ENCODE peak calls at places on chromosomes 4 and X, in five cellular contexts. T is CD8-positive, alpha-beta T cell; M is psoas muscle; Y is GM23338; F is GM20000. B is an unnamed sample.
A peak's percentile ranks its signal among the peaks of the same experiment; 100 is the strongest.

GRCh38 chr4:150164956-150165355 is 86.7 kb downstream of the DCLK2 start:
- DNase-seq in M (no peak), Y (no peak), F (no peak), T (no peak), B (no peak)

GRCh38 chrX:119398587-119398973 is 556 bp upstream of the SLC25A43 start:
- DNase-seq in F (no peak), Y (no peak), T (no peak), M (no peak), B (peak; percentile 20)

GRCh38 chrX:46573896-46574336 is 351 bp downstream of the CHST7 start:
- DNase-seq in T (peak; percentile 80), Y (peak; percentile 77), M (peak; percentile 56), F (peak; percentile 68), B (peak; percentile 48)

GRCh38 chr4:7547368-7548040 is 112.8 kb upstream of the PSAPL1 start:
- DNase-seq in T (no peak), Y (no peak), M (no peak), F (no peak), B (no peak)

GRCh38 chr4:182875471-182875870 is 41.7 kb downstream of the DCTD start:
- DNase-seq in F (no peak), M (no peak), Y (no peak), T (no peak), B (no peak)

GRCh38 chr4:179200681-179201080 is 1758.4 kb upstream of the AGA start:
- DNase-seq in M (no peak), F (no peak), T (no peak), Y (no peak), B (no peak)

GRCh38 chr4:128394778-128395177 is 107.2 kb upstream of the PGRMC2 start:
- DNase-seq in T (no peak), F (no peak), Y (no peak), M (peak; percentile 79), B (no peak)

GRCh38 chr4:170651786-170652185 is 562.0 kb upstream of the AADAT start:
- DNase-seq in M (no peak), F (no peak), T (no peak), Y (no peak), B (no peak)

GRCh38 chrX:9947395-9947794 is 19.8 kb upstream of the CLDN34 start:
- DNase-seq in T (no peak), F (no peak), M (no peak), Y (no peak), B (no peak)

GRCh38 chrX:3939967-3940610 is 226.6 kb upstream of the PRKX start:
- DNase-seq in T (no peak), F (peak; percentile 6), M (no peak), Y (peak; percentile 51), B (peak; percentile 28)

GRCh38 chr4:85965529-85965928 is 394.3 kb downstream of the MAPK10 start:
- DNase-seq in F (no peak), T (no peak), Y (no peak), M (no peak), B (no peak)

GRCh38 chr4:85961887-85962286 is 398.0 kb downstream of the MAPK10 start:
- DNase-seq in Y (no peak), M (no peak), T (no peak), F (no peak), B (no peak)

GRCh38 chr4:85963231-85963630 is 396.6 kb downstream of the MAPK10 start:
- DNase-seq in F (no peak), Y (no peak), T (no peak), M (no peak), B (no peak)

GRCh38 chr4:85966308-85966882 is 393.5 kb downstream of the MAPK10 start:
- DNase-seq in F (no peak), M (no peak), Y (no peak), T (no peak), B (no peak)

DNA sequence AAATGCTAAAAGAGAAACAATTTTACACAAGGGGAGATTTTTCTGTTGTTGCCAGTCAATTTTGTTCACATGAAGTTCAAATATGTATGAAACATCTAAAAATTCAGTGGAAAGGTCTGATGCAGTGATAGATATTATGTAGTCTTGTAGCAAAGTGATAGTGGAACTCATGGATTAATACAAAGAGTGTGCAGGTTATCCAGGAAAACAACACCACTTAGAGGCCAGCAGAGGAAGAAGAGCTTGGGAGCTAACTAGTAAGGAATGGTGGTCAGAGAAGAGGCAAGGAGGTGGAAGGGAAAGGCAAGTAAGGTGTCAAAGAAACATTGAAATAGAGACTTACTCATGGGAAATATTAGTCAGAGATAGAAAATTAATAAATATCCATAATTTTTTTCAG is 395.6 kb downstream of the MAPK10 start:
- DNase-seq in Y (peak; percentile 29), M (no peak), T (no peak), F (no peak), B (no peak)
- TF ChIP-seq CTCF in Y (peak; percentile 68), M (no peak), T (no peak), F (no peak), B (no peak)

GRCh38 chrX:69133561-69134542 is 31.4 kb downstream of the PJA1 start:
- DNase-seq in M (no peak), F (no peak), Y (peak; percentile 86), T (no peak), B (no peak)
- TF ChIP-seq CTCF in M (peak; percentile 27), F (no peak), Y (peak; percentile 59), T (no peak), B (no peak)

GRCh38 chr4:931960-932712 is at the start of the genes GAK and TMEM175:
- DNase-seq in T (peak; percentile 94), F (peak; percentile 99), M (peak; percentile 98), Y (peak; percentile 97), B (peak; percentile 98)

GRCh38 chr4:930827-931193 is 1.3 kb downstream of the GAK start:
- DNase-seq in M (no peak), F (no peak), T (no peak), Y (no peak), B (no peak)

GRCh38 chr4:929970-930625 is 2.0 kb downstream of the GAK start:
- DNase-seq in Y (no peak), F (no peak), T (no peak), M (no peak), B (no peak)

GRCh38 chr4:931194-931959 is 739 bp downstream of the GAK start:
- DNase-seq in T (no peak), F (peak; percentile 41), Y (no peak), M (peak; percentile 68), B (no peak)

DNA sequence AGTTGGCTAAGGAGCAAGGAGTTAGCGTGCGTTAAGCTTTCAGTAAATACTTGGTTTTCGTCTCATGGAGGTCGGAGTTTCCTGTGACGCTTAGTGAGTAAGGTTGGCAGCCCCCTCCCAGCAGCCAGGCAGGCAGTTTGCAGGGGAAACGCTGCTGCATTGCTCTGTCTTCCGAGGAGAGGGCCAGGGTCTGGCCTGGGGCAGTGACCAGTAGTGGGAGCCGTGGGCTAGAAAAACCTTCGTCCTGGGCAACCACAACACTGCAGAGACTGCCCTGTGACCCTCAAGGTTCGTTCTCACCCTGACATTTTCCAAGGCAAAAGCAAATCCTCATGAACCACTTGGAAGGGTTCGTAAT is 432 bp downstream of the TMEM175 start:
- DNase-seq in T (no peak), F (no peak), M (peak; percentile 63), Y (no peak), B (no peak)
- TF ChIP-seq CTCF in T (no peak), F (no peak), M (no peak), Y (peak; percentile 23), B (peak; percentile 27)

GRCh38 chr4:141654098-141654497 is 17.7 kb downstream of the IL15 start:
- DNase-seq in F (no peak), M (peak; percentile 49), Y (peak; percentile 78), T (no peak), B (no peak)
- TF ChIP-seq CTCF in F (no peak), M (peak; percentile 39), Y (peak; percentile 90), T (no peak), B (peak; percentile 37)

DNA sequence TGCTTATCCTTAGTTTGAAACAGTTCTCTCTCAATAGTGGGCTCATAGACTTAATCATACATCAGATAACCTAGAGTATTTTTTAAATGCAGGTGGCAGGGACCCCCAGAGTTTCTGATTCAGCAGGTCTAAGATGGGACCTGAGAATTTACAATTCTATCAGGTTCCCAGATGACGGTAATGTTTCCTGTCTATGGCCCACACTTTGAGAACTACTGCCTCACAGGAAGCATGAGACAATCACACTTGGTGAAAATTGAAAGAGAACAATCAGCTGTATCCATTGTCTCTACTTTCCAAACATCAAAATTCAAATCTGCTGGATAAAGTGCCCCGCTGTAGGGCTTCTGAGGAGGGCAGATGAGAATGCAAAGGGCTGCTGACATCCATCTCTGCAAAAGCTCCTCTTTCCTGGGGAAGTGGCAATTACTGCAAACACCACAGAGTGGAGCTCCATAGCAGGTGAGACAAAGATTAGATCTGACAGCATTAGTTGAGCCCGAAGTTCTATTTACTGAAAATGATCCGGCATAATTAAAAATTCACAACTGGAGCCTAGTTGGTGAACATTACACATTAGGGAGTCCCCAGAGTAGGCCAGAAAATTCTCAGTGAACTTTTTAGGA is 187.8 kb upstream of the MBNL3 start:
- DNase-seq in T (no peak), Y (peak; percentile 36), F (no peak), M (no peak), B (no peak)
- TF ChIP-seq CTCF in T (no peak), Y (peak; percentile 52), F (no peak), M (peak; percentile 21), B (no peak)

GRCh38 chr4:76087007-76087769 is 12.7 kb downstream of the ART3 start:
- DNase-seq in Y (peak; percentile 92), F (peak; percentile 20), T (no peak), M (peak; percentile 58), B (peak; percentile 31)
- TF ChIP-seq CTCF in Y (peak; percentile 90), F (no peak), T (no peak), M (peak; percentile 66), B (peak; percentile 21)

DNA sequence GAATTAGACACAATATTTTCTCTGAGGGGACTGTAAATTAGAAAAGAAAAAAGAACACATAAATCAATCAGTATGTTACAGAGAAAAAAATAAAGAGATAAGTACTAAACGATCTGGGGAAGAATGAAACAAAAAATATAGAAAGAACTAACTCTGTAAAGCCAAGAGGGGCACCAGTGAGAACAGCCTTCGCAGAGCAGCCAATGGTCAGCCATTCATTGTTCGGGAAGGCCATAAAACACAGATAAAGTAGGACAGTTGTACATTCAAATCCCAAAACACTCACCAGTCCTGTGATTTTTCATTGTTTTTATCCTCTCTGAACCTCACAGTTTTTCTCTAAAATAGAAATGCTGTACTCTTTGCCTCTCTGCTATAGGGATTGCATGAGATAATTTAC is 127.9 kb downstream of the NEK1 start:
- DNase-seq in Y (peak; percentile 7), T (no peak), M (no peak), F (no peak), B (no peak)
- TF ChIP-seq CTCF in Y (no peak), T (no peak), M (no peak), F (no peak), B (no peak)

DNA sequence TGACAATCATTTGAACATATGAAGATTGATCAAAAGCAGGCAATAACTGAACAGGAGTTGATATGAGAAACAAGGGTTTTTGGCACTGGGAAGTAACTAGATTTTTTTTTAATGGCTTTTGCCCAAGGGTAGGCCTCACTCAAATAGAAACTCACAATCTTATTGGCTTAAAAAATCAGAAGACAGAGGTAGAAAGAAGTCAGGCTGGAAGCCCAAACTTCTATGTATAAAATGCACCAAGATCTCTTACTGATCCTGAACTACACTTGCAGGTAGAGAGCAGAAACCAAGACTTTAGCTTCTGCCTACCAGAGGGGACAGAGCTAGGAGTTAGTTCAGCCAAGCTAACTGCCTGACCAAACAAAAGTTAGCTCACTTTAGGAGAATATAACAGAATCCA is 74.9 kb downstream of the ADGRA3 start:
- DNase-seq in M (no peak), Y (no peak), T (no peak), F (no peak), B (no peak)
- TF ChIP-seq CTCF in M (no peak), Y (no peak), T (no peak), F (no peak), B (no peak)

GRCh38 chrX:49268702-49269009 is 937 bp upstream of the PPP1R3F start:
- DNase-seq in Y (no peak), M (no peak), T (no peak), F (no peak), B (no peak)
- TF ChIP-seq CTCF in Y (no peak), M (no peak), T (no peak), F (no peak), B (no peak)